ENCODE peak calls at places on chromosomes 12 and 14, in ten cellular contexts. N is body of pancreas, J is hepatocyte, M is stomach, U is dorsolateral prefrontal cortex, V is psoas muscle, X is Panc1, C is heart left ventricle, H is neural progenitor cell, F is heart right ventricle. B is an unnamed sample.

GRCh38 chr12:5395443-5396401 is 36.2 kb upstream of the NTF3 start:
- DNase-seq in J (no peak), C (no peak), V (no peak), H (no peak), X (no peak), M (peak; percentile 73), F (no peak), N (no peak), U (no peak), B (no peak)

GRCh38 chr14:100530270-100531072 is 56.7 kb downstream of the BEGAIN start:
- DNase-seq in U (no peak), J (peak; percentile 2), X (no peak), C (no peak), V (no peak), H (no peak), M (no peak), N (no peak), F (peak; percentile 2), B (peak; percentile 4)

GRCh38 chr12:20492251-20492728 is 124.0 kb downstream of the PDE3A start:
- DNase-seq in C (no peak), F (no peak), J (no peak), N (no peak), V (no peak), U (no peak), M (no peak), X (peak; percentile 1), H (no peak), B (no peak)

GRCh38 chr12:47711448-47711847 is 5.6 kb upstream of the RPAP3 start:
- DNase-seq in X (no peak), H (no peak), J (no peak), N (no peak), C (no peak), M (no peak), F (no peak), U (no peak), V (no peak), B (no peak)

GRCh38 chr12:108560321-108560721 is 652 bp downstream of the SART3 start:
- DNase-seq in M (no peak), F (no peak), N (no peak), V (no peak), J (peak; percentile 41), H (no peak), X (no peak), U (no peak), C (no peak), B (no peak)

GRCh38 chr14:70789361-70789760 is 20.0 kb downstream of the MAP3K9 start:
- DNase-seq in H (no peak), N (no peak), X (no peak), J (no peak), M (no peak), F (no peak), V (no peak), C (no peak), U (peak; percentile 20), B (peak; percentile 68)

GRCh38 chr14:94343238-94343637 is 20.1 kb upstream of the SERPINA6 start:
- DNase-seq in H (no peak), U (no peak), V (no peak), J (no peak), F (no peak), N (no peak), M (no peak), X (no peak), C (no peak), B (no peak)

GRCh38 chr12:45305904-45306303 is 90.0 kb downstream of the ANO6 start:
- DNase-seq in V (no peak), M (no peak), C (peak; percentile 31), H (no peak), F (peak; percentile 18), J (peak; percentile 20), N (no peak), U (no peak), X (no peak), B (no peak)

GRCh38 chr14:64878775-64879634 is 702 bp downstream of the SPTB start:
- DNase-seq in N (peak; percentile 15), H (peak; percentile 37), V (peak; percentile 39), X (no peak), M (no peak), J (peak; percentile 23), U (peak; percentile 20), F (peak; percentile 6), C (peak; percentile 40), B (no peak)

GRCh38 chr12:104387190-104387589 is 69.6 kb upstream of the CHST11 start:
- DNase-seq in N (no peak), C (no peak), F (peak; percentile 22), X (no peak), V (no peak), M (no peak), U (no peak), H (no peak), J (no peak), B (no peak)

GRCh38 chr14:73463411-73463810 is 5.1 kb upstream of the NUMB start:
- DNase-seq in C (peak; percentile 23), M (peak; percentile 33), X (peak; percentile 39), H (no peak), J (peak; percentile 41), U (no peak), V (peak; percentile 47), F (peak; percentile 23), N (peak; percentile 54), B (no peak)

GRCh38 chr14:23171251-23171975 is 12.0 kb downstream of the SLC7A8 start:
- DNase-seq in X (no peak), F (no peak), V (no peak), C (no peak), J (no peak), M (peak; percentile 60), N (peak; percentile 31), H (no peak), U (no peak), B (no peak)

GRCh38 chr14:104106471-104106991 is 21.0 kb downstream of the ASPG start:
- DNase-seq in F (no peak), J (no peak), X (no peak), N (peak; percentile 7), C (no peak), V (peak; percentile 9), H (no peak), U (no peak), M (no peak), B (no peak)

GRCh38 chr12:22453511-22453910 is 90.8 kb downstream of the C2CD5 start:
- DNase-seq in F (no peak), J (no peak), N (no peak), C (no peak), U (no peak), V (no peak), H (no peak), X (no peak), M (no peak), B (no peak)

GRCh38 chr12:27841392-27841882 is 61.4 kb upstream of the MANSC4 start:
- DNase-seq in V (no peak), J (peak; percentile 26), U (no peak), N (no peak), F (no peak), H (no peak), M (no peak), C (no peak), X (no peak), B (no peak)

GRCh38 chr12:27840229-27840999 is 60.4 kb upstream of the MANSC4 start:
- DNase-seq in U (no peak), N (no peak), H (no peak), V (no peak), M (no peak), J (no peak), F (no peak), C (no peak), X (no peak), B (no peak)

GRCh38 chr12:27843714-27844245 is 63.7 kb upstream of the MANSC4 start:
- DNase-seq in V (no peak), F (no peak), H (peak; percentile 12), J (peak; percentile 33), U (no peak), X (no peak), N (no peak), M (no peak), C (no peak), B (no peak)

DNA sequence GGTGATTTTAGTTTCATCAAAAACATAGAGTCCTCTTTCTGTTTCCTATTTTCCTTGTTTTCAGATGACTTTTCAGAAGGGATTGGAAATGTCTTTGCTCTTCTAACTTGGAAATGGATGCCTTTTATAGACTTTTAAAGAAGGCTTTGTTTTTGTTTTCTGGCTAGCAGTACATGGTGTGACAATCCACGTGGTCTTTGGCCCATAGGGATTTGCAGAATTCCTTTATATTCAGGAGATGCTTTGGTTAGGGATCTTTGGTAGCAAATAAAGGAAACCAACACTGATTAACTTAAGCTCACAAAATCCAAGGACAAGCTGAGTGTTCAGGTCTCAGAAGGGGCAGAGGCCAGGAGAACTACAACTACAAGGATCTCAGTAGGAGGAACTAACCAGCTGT is 58.5 kb upstream of the MANSC4 start:
- DNase-seq in J (no peak), X (no peak), N (no peak), M (no peak), U (no peak), H (no peak), V (no peak), C (no peak), F (no peak), B (no peak)
- H3K4me3 ChIP-seq in J (no peak overlapping the region), X (no peak overlapping the region), N (no peak overlapping the region), M (no peak overlapping the region), U (no peak overlapping the region), H (no peak overlapping the region), V (no peak overlapping the region), C (no peak overlapping the region), F (no peak overlapping the region), B (no peak overlapping the region)

GRCh38 chr14:54627718-54628345 is 60.9 kb downstream of the SAMD4A start:
- DNase-seq in X (no peak), M (no peak), H (peak; percentile 56), N (no peak), J (peak; percentile 61), U (peak; percentile 36), C (peak; percentile 59), F (peak; percentile 85), V (no peak), B (peak; percentile 35)
- H3K27ac ChIP-seq in X (no peak overlapping the region), M (peak overlapping the region; percentile 82), H (no peak overlapping the region), N (no peak overlapping the region), J (peak overlapping the region; percentile 83), U (peak overlapping the region; percentile 73), C (peak overlapping the region; percentile 86), F (peak overlapping the region; percentile 78), V (peak overlapping the region; percentile 81), B (peak overlapping the region; percentile 50)

GRCh38 chr14:91858536-91859275 is 8.6 kb downstream of the TC2N start:
- DNase-seq in N (peak; percentile 30), X (no peak), V (no peak), H (no peak), C (no peak), M (no peak), U (no peak), F (no peak), J (peak; percentile 28), B (no peak)
- TF ChIP-seq CTCF in N (no peak), X (peak; percentile 9), V (no peak), H (no peak), C (no peak), M (no peak), U (no peak), F (no peak), J (no peak), B (no peak)

DNA sequence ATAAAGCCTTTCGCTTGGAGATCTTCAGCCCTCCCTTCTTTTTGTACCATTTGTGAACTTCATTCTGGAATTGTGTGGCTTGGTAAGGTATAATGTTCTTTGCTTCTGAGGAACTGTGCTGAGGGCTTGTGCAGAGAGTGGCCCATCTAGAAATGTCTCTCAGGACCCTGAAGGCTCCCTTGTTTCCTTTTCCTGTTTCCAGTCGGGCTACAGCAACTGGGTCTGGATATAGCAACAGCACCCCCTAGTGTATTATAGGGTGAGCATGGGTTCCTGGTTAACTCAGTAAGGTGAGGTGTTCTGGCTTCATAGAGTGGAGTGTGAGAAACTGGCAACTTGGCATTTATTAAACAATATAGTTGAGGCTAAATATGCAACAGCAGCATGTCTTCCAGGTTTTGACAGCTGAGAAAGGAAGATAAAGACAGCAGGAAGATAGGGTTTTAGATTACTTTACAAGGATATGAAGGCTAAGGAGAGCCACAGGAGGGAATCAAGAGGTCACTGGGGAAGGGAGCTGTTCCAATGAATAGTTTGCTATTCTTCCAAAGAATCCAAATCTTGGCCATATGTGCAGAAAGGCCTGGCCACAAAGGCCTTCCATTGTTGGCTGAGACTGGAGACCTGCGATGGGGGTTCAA is 49.1 kb upstream of the RNU6-8 start:
- DNase-seq in M (peak; percentile 43), N (peak; percentile 72), X (peak; percentile 51), V (no peak), H (peak; percentile 79), U (peak; percentile 22), F (peak; percentile 69), J (peak; percentile 87), C (peak; percentile 37), B (peak; percentile 76)
- H3K4me3 ChIP-seq in M (no peak overlapping the region), N (no peak overlapping the region), X (no peak overlapping the region), V (no peak overlapping the region), H (no peak overlapping the region), U (no peak overlapping the region), F (no peak overlapping the region), J (no peak overlapping the region), C (no peak overlapping the region), B (no peak overlapping the region)